ENCODE peak calls at places on chromosomes 16 and 17, in six cellular contexts. C, D, M, N, S and O are unnamed samples.

GRCh38 chr17:63249256-63250006 is 196.7 kb downstream of the CYB561 start:
- DNase-seq in D (no peak), C (no peak), S (no peak), N (no peak), M (no peak), O (no peak)

GRCh38 chr16:87469186-87469585 is 23.6 kb downstream of the ZCCHC14 start:
- DNase-seq in M (no peak), N (no peak), D (no peak), S (no peak), C (no peak), O (no peak)

GRCh38 chr17:39757931-39758873 is 20.5 kb downstream of the GRB7 start:
- DNase-seq in D (no peak), M (no peak), S (peak; percentile 30), C (no peak), N (no peak), O (no peak)

GRCh38 chr16:66740010-66740409 is 11.4 kb downstream of the DYNC1LI2 start:
- DNase-seq in S (no peak), N (no peak), C (no peak), D (no peak), M (no peak), O (no peak)

GRCh38 chr17:73429440-73430164 is 117.8 kb upstream of the CDC42EP4 start:
- DNase-seq in N (peak; percentile 93), S (peak; percentile 89), C (peak; percentile 90), M (peak; percentile 62), D (peak; percentile 47), O (peak; percentile 5)

GRCh38 chr16:78676351-78676750 is 576.9 kb downstream of the WWOX start:
- DNase-seq in S (no peak), N (no peak), M (no peak), C (no peak), D (no peak), O (no peak)

GRCh38 chr16:28503470-28504259 is 3.0 kb downstream of the IL27 start:
- DNase-seq in S (no peak), C (no peak), M (no peak), N (no peak), D (peak; percentile 54), O (no peak)

GRCh38 chr17:63947711-63948330 is 15.7 kb upstream of the CD79B start:
- DNase-seq in M (no peak), S (no peak), C (no peak), D (no peak), N (no peak), O (no peak)

GRCh38 chr16:87332150-87332549 is 15.0 kb upstream of the C16orf95 start:
- DNase-seq in S (no peak), N (peak; percentile 53), C (peak; percentile 36), D (no peak), M (no peak), O (no peak)

GRCh38 chr16:87515475-87516330 is 22.9 kb upstream of the ZCCHC14 start:
- DNase-seq in D (no peak), S (no peak), N (no peak), M (no peak), C (no peak), O (no peak)

GRCh38 chr17:29911641-29912177 is 18.3 kb downstream of the SSH2 start:
- DNase-seq in M (no peak), N (no peak), D (no peak), C (no peak), S (no peak), O (no peak)

GRCh38 chr17:81278831-81279230 is 16.3 kb downstream of the SLC38A10 start:
- DNase-seq in M (no peak), C (no peak), D (no peak), S (no peak), N (no peak), O (no peak)

GRCh38 chr17:58049533-58049932 is 33.7 kb upstream of the DYNLL2 start:
- DNase-seq in S (no peak), M (no peak), C (no peak), D (no peak), N (no peak), O (no peak)

GRCh38 chr17:40307001-40307690 is 1.8 kb upstream of the RARA start:
- DNase-seq in N (no peak), S (no peak), D (no peak), C (no peak), M (no peak), O (no peak)

DNA sequence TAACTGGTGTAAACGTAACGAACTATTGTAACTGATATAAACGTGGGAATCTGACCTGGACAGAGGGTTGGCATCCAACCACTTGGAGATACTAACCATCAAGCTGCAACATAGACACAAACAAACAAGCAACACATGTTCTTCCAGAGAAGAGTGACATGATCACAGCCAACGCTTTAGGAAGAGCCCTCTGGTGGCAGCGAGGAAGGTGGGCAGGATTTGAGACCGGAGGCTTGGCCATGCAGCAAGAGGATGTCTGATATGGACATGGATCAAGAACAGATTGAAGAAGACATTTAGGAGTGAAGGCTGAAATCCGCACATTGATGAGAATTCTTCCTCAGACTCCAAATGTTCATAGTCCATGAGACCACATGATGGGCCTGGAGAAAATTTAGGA is 40.3 kb upstream of the TNRC6A start:
- DNase-seq in S (no peak), N (no peak), D (no peak), C (no peak), M (no peak), O (no peak)
- TF ChIP-seq CTCF in S (no peak), N (peak; percentile 44), D (peak; percentile 57), C (peak; percentile 17), M (no peak), O (peak; percentile 67)

GRCh38 chr16:67954421-67955196 is 10.7 kb upstream of the LCAT start:
- DNase-seq in S (no peak), M (no peak), C (no peak), D (no peak), N (no peak), O (no peak)

GRCh38 chr16:67950335-67950843 is 6.5 kb upstream of the LCAT start:
- DNase-seq in D (no peak), M (no peak), C (no peak), N (no peak), S (no peak), O (no peak)

GRCh38 chr16:67951485-67951884 is 7.6 kb upstream of the LCAT start:
- DNase-seq in M (no peak), N (peak; percentile 86), S (no peak), D (no peak), C (no peak), O (no peak)

GRCh38 chr16:67957622-67958021 is 10.8 kb downstream of the SLC12A4 start:
- DNase-seq in D (no peak), S (no peak), M (no peak), N (no peak), C (no peak), O (no peak)

DNA sequence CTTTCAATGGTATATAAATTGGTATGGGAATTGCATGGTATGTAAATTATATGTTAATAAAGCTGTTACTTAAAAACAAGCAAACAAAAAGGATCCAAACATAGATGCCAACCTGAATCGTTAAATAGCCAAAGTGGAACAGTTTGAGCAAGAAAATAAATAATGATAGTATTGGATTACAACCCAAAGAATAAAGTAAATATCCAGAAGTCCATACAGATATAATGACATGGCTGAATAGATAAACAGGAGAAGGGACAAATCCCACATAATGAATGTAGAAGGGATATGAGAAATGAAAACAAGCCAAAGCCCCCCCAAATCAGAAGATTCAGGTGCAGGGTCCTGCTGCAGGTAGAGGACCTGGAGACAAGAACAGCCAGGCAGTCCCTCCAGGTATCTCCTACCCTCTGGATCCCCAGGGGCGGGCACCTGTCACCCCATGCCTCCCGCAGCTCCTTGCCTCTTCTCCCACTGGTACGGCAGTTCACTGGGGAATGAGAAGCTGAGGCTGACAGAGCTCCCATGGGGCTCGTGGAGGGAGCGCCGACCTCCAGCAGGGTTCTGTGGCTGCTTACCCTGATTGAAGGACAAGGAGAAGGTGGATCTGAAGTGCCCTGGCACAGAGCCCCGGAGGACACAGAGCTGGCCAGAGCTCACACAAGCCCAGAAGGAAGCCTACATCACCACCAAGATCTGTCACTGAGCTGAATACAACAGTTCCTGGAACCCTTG is 9.9 kb upstream of the LCAT start:
- DNase-seq in D (no peak), S (no peak), N (no peak), M (no peak), C (no peak), O (no peak)
- H3K36me3 ChIP-seq in D (no peaks in the 10 kb centered on the region), S (peaks cover 10% of the 10 kb centered on the region), N (peaks cover 100% of the 10 kb centered on the region), M (peaks cover 10% of the 10 kb centered on the region), C (peaks cover 11% of the 10 kb centered on the region), O (peaks cover 2% of the 10 kb centered on the region)

GRCh38 chr16:25018972-25019617 is 3.9 kb upstream of the ARHGAP17 start:
- DNase-seq in M (no peak), N (no peak), S (no peak), C (no peak), D (no peak), O (no peak)
- H3K4me3 ChIP-seq in M (no peak overlapping the region), N (no peak overlapping the region), S (no peak overlapping the region), C (no peak overlapping the region), D (no peak overlapping the region), O (no peak overlapping the region)

DNA sequence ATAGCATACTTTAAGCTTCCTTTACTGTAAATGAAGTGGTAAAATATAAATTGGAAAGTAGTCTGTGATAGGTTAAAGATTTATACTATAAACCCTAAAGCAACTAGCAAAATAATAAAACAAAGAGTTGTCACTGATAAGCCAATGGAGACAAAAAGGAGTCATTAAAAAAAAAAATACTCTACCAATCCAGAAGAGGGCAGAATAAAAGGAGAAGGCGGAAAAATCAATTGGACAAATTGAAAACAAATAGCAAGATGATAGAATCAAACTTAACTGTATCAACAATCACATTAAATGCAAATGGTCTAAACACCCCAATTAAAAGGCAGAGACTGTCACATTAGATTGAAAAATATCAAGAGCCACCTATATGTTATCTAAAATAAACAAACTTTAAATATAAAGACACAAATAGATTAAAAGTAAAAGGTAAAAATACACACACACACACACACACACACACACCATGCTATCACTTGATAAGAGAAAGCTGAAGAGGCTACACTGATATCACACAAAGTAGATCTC is 71.8 kb downstream of the CACNG1 start:
- DNase-seq in D (no peak), C (no peak), M (no peak), N (no peak), S (no peak), O (no peak)
- TF ChIP-seq CTCF in D (peak; percentile 46), C (no peak), M (no peak), N (no peak), S (no peak), O (no peak)

GRCh38 chr16:63192969-63193368 is 1156.7 kb upstream of the CDH8 start:
- DNase-seq in S (no peak), C (no peak), N (no peak), M (no peak), D (no peak), O (no peak)

GRCh38 chr16:63185235-63185780 is 1149.1 kb upstream of the CDH8 start:
- DNase-seq in C (no peak), N (no peak), S (no peak), D (no peak), M (no peak), O (no peak)

GRCh38 chr16:63188076-63188771 is 1152.0 kb upstream of the CDH8 start:
- DNase-seq in C (no peak), M (no peak), S (no peak), N (no peak), D (no peak), O (peak; percentile 35)

GRCh38 chr16:63187638-63188037 is 1151.4 kb upstream of the CDH8 start:
- DNase-seq in S (no peak), M (no peak), C (no peak), N (no peak), D (no peak), O (no peak)
- H3K36me3 ChIP-seq in S (no peaks in the 10 kb centered on the region), M (no peaks in the 10 kb centered on the region), C (no peaks in the 10 kb centered on the region), N (no peaks in the 10 kb centered on the region), D (no peaks in the 10 kb centered on the region), O (no peaks in the 10 kb centered on the region)